ENCODE peak calls at places on chromosomes 4 and X, in eight cellular contexts. P is stimulated activated CD4-positive, alpha-beta T cell treated with anti-CD3 and anti-CD28 coated beads, Interleukin-4, amount 100 ng/mL, for 48 hours; W is GM23248; S is COR-L47; O is HCEC 1CT; I is astrocyte of the spinal cord; L is naive thymus-derived CD4-positive, alpha-beta T cell; C is uterus. Q is an unnamed sample.
A peak's percentile ranks its signal among the peaks of the same experiment; 100 is the strongest.

GRCh38 chrX:7399373-7399772 is 251.4 kb upstream of the PUDP start:
- DNase-seq in P (no peak), W (no peak), S (no peak), O (no peak), I (no peak), L (no peak), C (no peak), Q (no peak)

GRCh38 chr4:77994194-77994721 is 62.9 kb upstream of the FRAS1 start:
- DNase-seq in P (no peak), W (peak; percentile 79), S (no peak), O (peak; percentile 39), I (peak; percentile 78), L (no peak), C (no peak), Q (no peak)

GRCh38 chr4:166198041-166198440 is 325.0 kb downstream of the TLL1 start:
- DNase-seq in P (no peak), W (no peak), S (no peak), O (no peak), I (no peak), L (no peak), C (no peak), Q (no peak)

GRCh38 chr4:6509587-6509986 is 37.2 kb upstream of the PPP2R2C start:
- DNase-seq in P (no peak), W (no peak), S (no peak), O (peak; percentile 27), I (no peak), L (no peak), C (no peak), Q (no peak)

GRCh38 chr4:145619639-145619996 is 433 bp downstream of the MMAA start:
- DNase-seq in P (peak; percentile 40), W (peak; percentile 78), S (no peak), O (peak; percentile 10), I (no peak), L (no peak), C (peak; percentile 38), Q (peak; percentile 62)

GRCh38 chrX:134210465-134210864 is 26.5 kb upstream of the CCDC160 start:
- DNase-seq in P (no peak), W (no peak), S (no peak), O (no peak), I (no peak), L (no peak), C (no peak), Q (no peak)

GRCh38 chrX:77785400-77785745 is 643 bp downstream of the ATRX start:
- DNase-seq in P (no peak), W (peak; percentile 45), S (no peak), O (no peak), I (peak; percentile 18), L (no peak), C (peak; percentile 22), Q (no peak)

GRCh38 chr4:182845618-182846017 is 71.6 kb downstream of the DCTD start:
- DNase-seq in P (no peak), W (no peak), S (no peak), O (no peak), I (no peak), L (no peak), C (no peak), Q (no peak)

GRCh38 chrX:34734383-34734782 is 77.3 kb upstream of the TMEM47 start:
- DNase-seq in P (no peak), W (peak; percentile 30), S (no peak), O (peak; percentile 56), I (peak; percentile 31), L (no peak), C (no peak), Q (no peak)